ENCODE peak calls at places on chromosome 17, in four cellular contexts. Q, P, T and V are unnamed samples.

GRCh38 chr17:66552381-66552780 is 250.0 kb downstream of the PRKCA start:
- DNase-seq in T (no peak), P (no peak), Q (no peak), V (no peak)

GRCh38 chr17:2782030-2782429 is 14.2 kb upstream of the RAP1GAP2 start:
- DNase-seq in T (no peak), P (no peak), Q (no peak), V (peak)

GRCh38 chr17:80596760-80597608 is 52.3 kb downstream of the RPTOR start:
- DNase-seq in P (no peak), Q (no peak), T (no peak), V (no peak)

GRCh38 chr17:55347341-55347740 is 74.3 kb downstream of the MMD start:
- DNase-seq in T (no peak), Q (no peak), P (no peak), V (no peak)

GRCh38 chr17:63035695-63036094 is 69.7 kb downstream of the TANC2 start:
- DNase-seq in T (no peak), P (no peak), Q (no peak), V (no peak)

GRCh38 chr17:80558046-80558445 is 13.4 kb downstream of the RPTOR start:
- DNase-seq in P (no peak), Q (no peak), T (no peak), V (no peak)

GRCh38 chr17:58377005-58377660 is 25.1 kb upstream of the SUPT4H1 start:
- DNase-seq in P (peak), Q (no peak), T (no peak), V (peak)

GRCh38 chr17:72614476-72614870 is 478.0 kb downstream of the SLC39A11 start:
- DNase-seq in T (no peak), P (no peak), Q (no peak), V (no peak)

GRCh38 chr17:68572138-68572842 is 28.9 kb downstream of the FAM20A start:
- DNase-seq in T (no peak), Q (peak), P (no peak), V (no peak)

GRCh38 chr17:4900231-4901107 is 1.1 kb downstream of the C17orf107 start:
- DNase-seq in T (no peak), P (peak), Q (no peak), V (peak)

GRCh38 chr17:50209133-50209471 is 7.7 kb upstream of the COL1A1 start:
- DNase-seq in Q (no peak), P (no peak), T (no peak), V (no peak)

GRCh38 chr17:50209472-50210248 is 8.2 kb upstream of the COL1A1 start:
- DNase-seq in Q (peak), T (no peak), P (peak), V (peak)

GRCh38 chr17:50212121-50212843 is 10.9 kb upstream of the COL1A1 start:
- DNase-seq in T (no peak), P (peak), Q (peak), V (no peak)

GRCh38 chr17:50211249-50212120 is 10.1 kb upstream of the COL1A1 start:
- DNase-seq in T (no peak), Q (peak), P (peak), V (peak)

DNA sequence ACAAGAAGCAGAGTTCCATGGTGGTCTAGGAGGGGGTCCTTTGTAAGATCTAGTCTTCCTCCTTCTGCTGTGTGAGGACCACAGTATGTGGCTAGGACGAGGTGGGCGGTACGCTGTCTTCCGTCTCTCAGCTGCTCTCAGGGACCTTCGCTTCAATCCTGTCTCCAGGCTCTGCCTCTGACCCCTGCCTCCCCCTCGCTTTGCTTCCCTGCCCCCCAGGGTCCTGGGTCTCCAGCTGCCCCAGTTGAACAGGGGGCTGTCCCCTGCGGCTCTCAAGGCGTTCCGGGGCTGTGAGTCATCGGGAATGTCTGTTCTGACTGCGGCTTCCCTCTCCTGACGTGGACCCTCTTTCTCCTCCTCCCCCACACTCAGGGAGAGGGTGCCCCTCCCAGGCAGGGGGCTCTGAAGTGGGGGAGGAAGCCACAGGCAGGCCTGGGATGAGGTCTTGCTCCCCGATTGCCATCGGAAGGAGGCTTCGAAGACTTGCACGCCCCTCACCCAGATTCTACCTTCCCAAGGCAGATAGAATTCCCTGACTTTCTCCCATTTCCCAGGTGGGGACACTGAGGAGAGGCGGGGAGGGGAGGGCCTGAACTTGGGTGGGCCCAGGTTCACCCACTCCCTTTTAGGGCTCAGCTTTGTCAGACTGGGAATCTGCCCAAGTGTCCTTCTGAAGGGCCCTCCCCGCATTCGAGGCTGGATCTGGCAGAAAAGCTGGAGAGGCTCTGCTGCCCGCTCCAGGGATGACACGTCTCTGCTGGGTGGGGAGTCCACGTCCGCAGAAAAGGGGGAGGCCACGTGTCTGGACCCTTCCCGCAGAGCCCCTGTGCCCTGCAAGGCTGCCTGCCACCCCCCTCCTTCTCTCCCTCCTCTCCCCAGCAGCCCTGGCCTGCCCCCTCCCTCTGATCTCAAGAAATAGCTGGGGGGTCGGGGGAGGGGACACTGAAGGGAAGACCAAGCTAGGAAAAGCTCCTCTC is 9.1 kb upstream of the COL1A1 start:
- DNase-seq in P (peak), Q (peak), T (peak), V (peak)
- H3K4me2 ChIP-seq in P (peak), Q (peak), T (peak), V (no peak)

DNA sequence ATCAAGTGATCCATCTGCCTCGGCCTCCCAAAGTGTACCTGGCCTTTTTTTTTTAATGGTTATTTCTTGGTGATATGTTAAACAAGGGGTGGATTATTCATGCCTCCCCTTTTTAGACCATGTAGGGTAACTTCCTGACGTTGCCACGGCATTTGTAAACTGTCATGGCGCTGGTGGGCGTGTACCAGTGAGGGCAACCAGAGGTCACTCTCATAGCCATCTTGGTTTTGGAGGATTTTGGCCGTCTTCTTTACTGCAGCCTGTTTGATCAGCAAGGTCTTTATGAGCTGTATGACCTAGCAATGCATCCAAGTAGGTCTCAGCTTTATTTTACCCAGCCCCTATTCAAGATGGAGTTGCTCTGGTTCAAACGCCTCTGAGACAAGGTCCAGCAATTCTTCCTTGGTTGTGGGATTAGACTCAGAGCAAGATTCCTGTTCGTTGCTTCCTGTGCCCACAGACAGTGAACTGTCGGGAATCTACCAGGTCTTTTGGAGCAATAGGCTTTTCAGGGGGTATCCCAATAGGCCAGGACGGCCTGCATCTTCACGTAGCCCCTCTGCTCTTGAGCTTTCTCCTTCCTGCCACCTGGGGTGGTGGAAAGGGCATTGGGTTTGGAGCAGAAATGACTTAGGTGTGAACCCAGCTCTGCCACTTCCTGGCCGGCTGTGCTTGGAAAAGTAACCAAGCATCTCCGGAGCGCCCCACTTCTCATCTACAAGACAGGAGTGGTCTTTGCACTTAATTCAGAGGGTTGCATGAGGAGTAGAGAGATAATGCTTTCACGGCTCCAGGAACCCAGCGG is 52.9 kb upstream of the SEC14L1 start:
- DNase-seq in T (no peak), P (no peak), Q (no peak), V (no peak)
- H2BK15ac ChIP-seq in T (peak), P (no peak), Q (peak), V (no peak)

GRCh38 chr17:6261496-6261895 is 173.4 kb downstream of the AIPL1 start:
- DNase-seq in T (no peak), P (no peak), Q (no peak), V (peak)
- H3K27ac ChIP-seq in T (no peak), P (no peak), Q (no peak), V (no peak)

GRCh38 chr17:20092973-20093626 is 83.9 kb downstream of the SPECC1 start:
- DNase-seq in T (no peak), P (no peak), Q (no peak), V (peak)

GRCh38 chr17:20097362-20097761 is 88.2 kb downstream of the SPECC1 start:
- DNase-seq in Q (no peak), P (no peak), T (no peak), V (no peak)

GRCh38 chr17:20094777-20095176 is 85.6 kb downstream of the SPECC1 start:
- DNase-seq in Q (no peak), T (no peak), P (no peak), V (no peak)

GRCh38 chr17:20096430-20096829 is 87.3 kb downstream of the SPECC1 start:
- DNase-seq in T (no peak), Q (no peak), P (no peak), V (no peak)

DNA sequence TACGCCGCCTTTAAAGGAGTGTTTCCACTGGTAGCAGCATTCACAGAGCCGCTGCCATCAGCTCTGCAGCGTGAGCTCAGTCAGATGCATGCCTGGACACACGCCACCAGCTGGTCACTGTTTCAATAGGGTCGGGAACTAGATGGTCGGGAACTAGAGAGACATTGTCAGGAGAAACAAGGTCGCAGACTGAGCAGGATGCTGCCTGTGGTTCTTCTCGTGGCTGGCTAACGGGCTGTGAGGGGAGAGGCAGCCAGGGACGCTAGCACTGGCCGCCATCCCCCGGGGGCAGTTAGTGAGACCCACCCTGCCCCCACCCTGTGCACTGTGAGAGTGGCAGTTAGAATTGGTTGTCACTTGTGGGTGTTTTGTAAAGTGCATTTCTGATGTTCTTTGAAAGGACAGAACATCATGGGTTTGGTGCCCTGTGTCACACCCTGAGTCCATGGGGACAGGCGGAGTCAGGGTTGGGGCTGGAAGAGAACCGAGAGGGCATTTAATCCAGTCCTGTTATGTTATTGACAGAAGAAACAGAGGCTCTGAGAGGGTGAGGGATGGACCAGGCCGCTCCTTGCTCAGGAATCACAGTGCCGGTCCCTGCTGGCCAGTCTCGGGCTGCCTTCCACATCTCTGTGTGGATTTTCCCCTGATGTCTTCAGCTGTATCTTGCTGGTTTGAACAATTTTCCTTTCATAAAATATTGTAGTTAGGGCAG is 86.4 kb downstream of the SPECC1 start:
- DNase-seq in P (peak), T (peak), Q (peak), V (peak)
- H3K4me2 ChIP-seq in P (no peak), T (no peak), Q (no peak), V (no peak)

GRCh38 chr17:37848690-37849616 is 75.3 kb upstream of the TBC1D3K start:
- DNase-seq in P (no peak), T (no peak), Q (peak), V (peak)
- H2BK15ac ChIP-seq in P (no peak), T (no peak), Q (no peak), V (no peak)

GRCh38 chr17:13017623-13018462 is at the start of gene ELAC2:
- DNase-seq in P (peak), Q (peak), T (peak), V (peak)

GRCh38 chr17:13014801-13015200 is 3.0 kb downstream of the ELAC2 start:
- DNase-seq in P (no peak), T (no peak), Q (no peak), V (no peak)

GRCh38 chr17:13016881-13017622 is 775 bp downstream of the ELAC2 start:
- DNase-seq in Q (peak), T (no peak), P (peak), V (no peak)
- H3K27ac ChIP-seq in Q (peak), T (peak), P (no peak), V (peak)

DNA sequence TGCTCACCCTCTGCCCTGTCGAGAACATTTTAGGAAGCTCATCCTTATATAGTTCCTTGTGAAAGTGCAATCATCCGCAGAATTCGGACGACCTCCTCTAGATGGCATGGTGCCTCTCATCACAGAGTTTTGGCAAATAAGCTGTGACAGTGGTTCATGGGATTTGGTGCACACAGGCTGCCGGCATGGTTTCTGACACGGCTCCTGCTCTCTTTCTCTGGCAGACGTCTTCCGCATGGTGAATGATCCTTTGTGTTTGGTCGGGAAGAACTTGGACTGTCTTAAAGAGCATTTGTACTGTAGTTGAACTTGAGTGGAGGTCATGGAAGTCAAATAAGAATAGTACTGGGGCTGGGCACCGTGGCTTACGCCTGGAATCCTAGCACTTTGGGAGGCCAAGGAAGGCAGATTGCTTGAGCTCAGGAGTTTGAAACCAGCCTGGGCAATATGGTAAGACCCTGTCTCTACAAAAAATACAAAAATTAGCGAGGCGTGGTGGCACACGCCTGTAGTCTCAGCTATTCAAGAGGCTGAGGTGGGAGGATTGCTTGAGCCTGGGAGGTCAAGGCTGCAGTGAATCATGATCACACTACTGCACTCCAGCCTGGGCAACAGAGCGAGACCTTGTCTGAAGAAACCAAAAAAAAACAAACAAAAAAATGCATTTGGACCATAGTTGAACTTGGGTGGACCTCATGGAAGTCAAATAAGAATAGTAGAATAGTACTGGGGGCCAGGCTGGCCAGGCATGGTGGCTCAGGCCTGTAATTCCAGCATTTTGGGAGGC is 34.7 kb upstream of the NAT9 start:
- DNase-seq in P (no peak), T (no peak), Q (no peak), V (no peak)
- H3K4me2 ChIP-seq in P (no peak), T (no peak), Q (no peak), V (no peak)

GRCh38 chr17:7207120-7208001 is 12.3 kb downstream of the DLG4 start:
- DNase-seq in Q (no peak), T (no peak), P (peak), V (no peak)
- H2BK15ac ChIP-seq in Q (no peak), T (peak), P (no peak), V (no peak)

DNA sequence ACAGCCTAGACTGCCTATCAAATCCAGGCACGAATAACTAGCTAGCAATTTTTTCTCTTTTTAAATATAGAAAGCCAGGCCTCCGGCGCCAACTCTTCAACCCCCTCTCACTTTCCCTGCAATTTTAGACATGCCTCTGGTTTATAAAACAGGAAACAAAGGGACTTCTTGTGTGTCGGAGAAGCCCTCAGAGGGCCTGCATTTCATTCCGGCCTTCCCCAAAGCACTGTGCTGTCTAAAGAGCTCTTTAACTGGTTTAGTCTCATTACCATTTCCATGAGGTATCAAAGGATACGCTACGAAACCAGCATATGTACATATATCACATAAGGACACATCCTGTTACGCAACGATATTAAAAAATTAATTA is 244.7 kb downstream of the STX8 start:
- DNase-seq in T (no peak), Q (no peak), P (no peak), V (no peak)
- H3K27ac ChIP-seq in T (no peak), Q (no peak), P (no peak), V (no peak)

GRCh38 chr17:17203173-17203730 is 2.9 kb downstream of the PLD6 start:
- DNase-seq in T (no peak), P (no peak), Q (no peak), V (no peak)

GRCh38 chr17:17204041-17204591 is 2.0 kb downstream of the PLD6 start:
- DNase-seq in T (no peak), P (no peak), Q (no peak), V (no peak)

GRCh38 chr17:17205368-17206148 is 575 bp downstream of the PLD6 start:
- DNase-seq in T (no peak), Q (no peak), P (peak), V (no peak)

GRCh38 chr17:17206149-17206912 is at the start of gene PLD6:
- DNase-seq in Q (no peak), T (no peak), P (peak), V (no peak)

GRCh38 chr17:17204635-17205231 is 1.4 kb downstream of the PLD6 start:
- DNase-seq in T (no peak), P (no peak), Q (no peak), V (no peak)
- H3K4me2 ChIP-seq in T (no peak), P (no peak), Q (no peak), V (no peak)